ENCODE peak calls at places on chromosomes 11 and 22, in four cellular contexts. One of them, this sample, is unnamed.
A peak's percentile ranks its signal among the peaks of the same experiment; 100 is the strongest.

GRCh38 chr22:44193537-44193896 is 12.8 kb downstream of the PARVG start:
- DNase-seq in globus pallidus: no peak
- DNase-seq in effector CD4-positive, alpha-beta T cell: no peak
- DNase-seq in GM13977: no peak
- DNase-seq in this sample: no peak

GRCh38 chr11:3723014-3723708 is 52.0 kb upstream of the CHRNA10 start:
- DNase-seq in globus pallidus: no peak
- DNase-seq in effector CD4-positive, alpha-beta T cell: no peak
- DNase-seq in GM13977: no peak
- DNase-seq in this sample: no peak

GRCh38 chr22:18968011-18968749 is 32.1 kb upstream of the PRODH start:
- DNase-seq in globus pallidus: no peak
- DNase-seq in effector CD4-positive, alpha-beta T cell: no peak
- DNase-seq in GM13977: no peak
- DNase-seq in this sample: no peak

GRCh38 chr11:128146926-128147605 is 440.3 kb downstream of the ETS1 start:
- DNase-seq in globus pallidus: no peak
- DNase-seq in effector CD4-positive, alpha-beta T cell: no peak
- DNase-seq in GM13977: no peak
- DNase-seq in this sample: no peak

GRCh38 chr11:20671856-20672546 is 2.6 kb downstream of the NELL1 start:
- DNase-seq in globus pallidus: peak; percentile 8
- DNase-seq in effector CD4-positive, alpha-beta T cell: no peak
- DNase-seq in GM13977: peak; percentile 52
- DNase-seq in this sample: no peak

GRCh38 chr11:11577246-11577855 is 44.5 kb downstream of the GALNT18 start:
- DNase-seq in globus pallidus: no peak
- DNase-seq in effector CD4-positive, alpha-beta T cell: no peak
- DNase-seq in GM13977: no peak
- DNase-seq in this sample: no peak

GRCh38 chr11:76863196-76863777 is 2.6 kb downstream of the ACER3 start:
- DNase-seq in globus pallidus: no peak
- DNase-seq in effector CD4-positive, alpha-beta T cell: no peak
- DNase-seq in GM13977: no peak
- DNase-seq in this sample: no peak

GRCh38 chr11:30465623-30466022 is 120.5 kb downstream of the MPPED2 start:
- DNase-seq in globus pallidus: no peak
- DNase-seq in effector CD4-positive, alpha-beta T cell: no peak
- DNase-seq in GM13977: no peak
- DNase-seq in this sample: no peak

GRCh38 chr11:128824199-128825049 is 42.7 kb downstream of the KCNJ1 start:
- DNase-seq in globus pallidus: peak; percentile 29
- DNase-seq in effector CD4-positive, alpha-beta T cell: no peak
- DNase-seq in GM13977: no peak
- DNase-seq in this sample: no peak

GRCh38 chr22:27765706-27766291 is 35.8 kb downstream of the MN1 start:
- DNase-seq in globus pallidus: no peak
- DNase-seq in effector CD4-positive, alpha-beta T cell: no peak
- DNase-seq in GM13977: no peak
- DNase-seq in this sample: no peak

GRCh38 chr22:40031766-40032470 is 37.2 kb downstream of the FAM83F start:
- DNase-seq in globus pallidus: no peak
- DNase-seq in effector CD4-positive, alpha-beta T cell: no peak
- DNase-seq in GM13977: no peak
- DNase-seq in this sample: no peak

GRCh38 chr22:19816372-19817119 is 38.1 kb downstream of the GNB1L start:
- DNase-seq in globus pallidus: no peak
- DNase-seq in effector CD4-positive, alpha-beta T cell: no peak
- DNase-seq in GM13977: no peak
- DNase-seq in this sample: no peak

GRCh38 chr22:24433001-24433867 is 5.8 kb downstream of the ADORA2A start:
- DNase-seq in globus pallidus: no peak
- DNase-seq in effector CD4-positive, alpha-beta T cell: no peak
- DNase-seq in GM13977: no peak
- DNase-seq in this sample: no peak

GRCh38 chr11:83051760-83052671 is 19.7 kb downstream of the RAB30 start:
- DNase-seq in globus pallidus: peak; percentile 70
- DNase-seq in effector CD4-positive, alpha-beta T cell: no peak
- DNase-seq in GM13977: no peak
- DNase-seq in this sample: no peak

GRCh38 chr11:17719028-17719939 is at the start of gene MYOD1:
- DNase-seq in globus pallidus: no peak
- DNase-seq in effector CD4-positive, alpha-beta T cell: no peak
- DNase-seq in GM13977: no peak
- DNase-seq in this sample: no peak

GRCh38 chr11:34558673-34559072 is 45.1 kb upstream of the ELF5 start:
- DNase-seq in globus pallidus: no peak
- DNase-seq in effector CD4-positive, alpha-beta T cell: no peak
- DNase-seq in GM13977: no peak
- DNase-seq in this sample: no peak

GRCh38 chr11:10498022-10498400 is 42.9 kb downstream of the AMPD3 start:
- DNase-seq in globus pallidus: no peak
- DNase-seq in effector CD4-positive, alpha-beta T cell: no peak
- DNase-seq in GM13977: peak; percentile 5
- DNase-seq in this sample: no peak

GRCh38 chr11:75576017-75576416 is 14.0 kb downstream of the SERPINH1 start:
- DNase-seq in globus pallidus: no peak
- DNase-seq in effector CD4-positive, alpha-beta T cell: no peak
- DNase-seq in GM13977: no peak
- DNase-seq in this sample: no peak

GRCh38 chr11:119689318-119689717 is 39.7 kb downstream of the NECTIN1 start:
- DNase-seq in globus pallidus: no peak
- DNase-seq in effector CD4-positive, alpha-beta T cell: no peak
- DNase-seq in GM13977: no peak
- DNase-seq in this sample: no peak

GRCh38 chr11:16154715-16155396 is 201.5 kb downstream of the SOX6 start:
- DNase-seq in globus pallidus: no peak
- DNase-seq in effector CD4-positive, alpha-beta T cell: no peak
- DNase-seq in GM13977: no peak
- DNase-seq in this sample: no peak

GRCh38 chr11:128830290-128830813 is 36.7 kb downstream of the KCNJ1 start:
- DNase-seq in globus pallidus: no peak
- DNase-seq in effector CD4-positive, alpha-beta T cell: no peak
- DNase-seq in GM13977: no peak
- DNase-seq in this sample: peak; percentile 22

GRCh38 chr22:48089601-48090331 is 1327.3 kb downstream of the TBC1D22A start:
- DNase-seq in globus pallidus: no peak
- DNase-seq in effector CD4-positive, alpha-beta T cell: no peak
- DNase-seq in GM13977: no peak
- DNase-seq in this sample: no peak

GRCh38 chr11:134276396-134277175 is 407 bp downstream of the GLB1L3 start:
- DNase-seq in globus pallidus: no peak
- DNase-seq in effector CD4-positive, alpha-beta T cell: no peak
- DNase-seq in GM13977: no peak
- DNase-seq in this sample: no peak

GRCh38 chr11:9109858-9110731 is 18.7 kb upstream of the SCUBE2 start:
- DNase-seq in globus pallidus: no peak
- DNase-seq in effector CD4-positive, alpha-beta T cell: no peak
- DNase-seq in GM13977: no peak
- DNase-seq in this sample: no peak

GRCh38 chr11:27541790-27542189 is 35.2 kb upstream of the LIN7C start:
- DNase-seq in globus pallidus: no peak
- DNase-seq in effector CD4-positive, alpha-beta T cell: no peak
- DNase-seq in GM13977: no peak
- DNase-seq in this sample: no peak

GRCh38 chr11:113481672-113482071 is 6.5 kb upstream of the DRD2 start:
- DNase-seq in globus pallidus: no peak
- DNase-seq in effector CD4-positive, alpha-beta T cell: no peak
- DNase-seq in GM13977: no peak
- DNase-seq in this sample: no peak

GRCh38 chr11:10490398-10491232 is 35.6 kb downstream of the AMPD3 start:
- DNase-seq in globus pallidus: peak; percentile 94
- DNase-seq in effector CD4-positive, alpha-beta T cell: no peak
- DNase-seq in GM13977: no peak
- DNase-seq in this sample: no peak

GRCh38 chr22:23129149-23129548 is 12.6 kb downstream of the RSPH14 start:
- DNase-seq in globus pallidus: no peak
- DNase-seq in effector CD4-positive, alpha-beta T cell: no peak
- DNase-seq in GM13977: no peak
- DNase-seq in this sample: no peak

GRCh38 chr22:17370036-17370765 is 941 bp downstream of the CECR2 start:
- DNase-seq in globus pallidus: peak; percentile 58
- DNase-seq in effector CD4-positive, alpha-beta T cell: no peak
- DNase-seq in GM13977: peak; percentile 32
- DNase-seq in this sample: no peak

GRCh38 chr11:2312232-2313042 is 10.6 kb downstream of the TSPAN32 start:
- DNase-seq in globus pallidus: no peak
- DNase-seq in effector CD4-positive, alpha-beta T cell: no peak
- DNase-seq in GM13977: no peak
- DNase-seq in this sample: no peak

GRCh38 chr11:18704698-18705097 is 6.1 kb downstream of the TMEM86A start:
- DNase-seq in globus pallidus: no peak
- DNase-seq in effector CD4-positive, alpha-beta T cell: no peak
- DNase-seq in GM13977: no peak
- DNase-seq in this sample: no peak

GRCh38 chr11:20594274-20595061 is 4.9 kb upstream of the SLC6A5 start:
- DNase-seq in globus pallidus: no peak
- DNase-seq in effector CD4-positive, alpha-beta T cell: no peak
- DNase-seq in GM13977: no peak
- DNase-seq in this sample: no peak

This sample was measured in T-cell.